ENCODE peak calls at places on chromosomes 2 and 18, in four cellular contexts. G is activated CD4-positive, alpha-beta memory T cell treated with anti-CD3 and anti-CD28 coated beads for 36 hours; D is hippocampal formation; A is stimulated activated CD4-positive, alpha-beta T cell treated with anti-CD3 and anti-CD28 coated beads, Interleukin-1b, Interleukin-23, amount 100 ng/mL, for 48 hours. E is an unnamed sample.

GRCh38 chr2:57796527-57796926 is 250.1 kb upstream of the VRK2 start:
- DNase-seq in G (no peak), D (no peak), A (no peak), E (no peak)

GRCh38 chr2:133484106-133484505 is 84.2 kb downstream of the NCKAP5 start:
- DNase-seq in G (no peak), D (no peak), A (no peak), E (no peak)

GRCh38 chr2:38666578-38666926 is 638 bp downstream of the GALM start:
- DNase-seq in G (peak), D (no peak), A (no peak), E (no peak)

GRCh38 chr2:3575534-3576324 is 669 bp downstream of the RPS7 start:
- DNase-seq in G (peak), D (no peak), A (peak), E (no peak)

GRCh38 chr2:3805120-3805519 is 101.7 kb downstream of the DCDC2C start:
- DNase-seq in G (no peak), D (no peak), A (no peak), E (no peak)

GRCh38 chr2:158009425-158009824 is 92.3 kb upstream of the UPP2 start:
- DNase-seq in G (no peak), D (no peak), A (no peak), E (no peak)

GRCh38 chr2:36373149-36373880 is 17.7 kb downstream of the CRIM1 start:
- DNase-seq in G (no peak), D (no peak), A (no peak), E (no peak)

GRCh38 chr2:118667964-118668363 is 179.5 kb downstream of the EN1 start:
- DNase-seq in G (no peak), D (no peak), A (no peak), E (no peak)

GRCh38 chr2:86818114-86818801 is 27.5 kb upstream of the CD8A start:
- DNase-seq in G (no peak), D (no peak), A (no peak), E (no peak)

GRCh38 chr2:98458207-98458606 is 13.5 kb downstream of the INPP4A start:
- DNase-seq in G (peak), D (no peak), A (peak), E (no peak)

GRCh38 chr2:106160786-106161261 is 33.3 kb downstream of the UXS1 start:
- DNase-seq in G (peak), D (no peak), A (peak), E (no peak)

GRCh38 chr18:7452331-7452730 is 114.8 kb upstream of the PTPRM start:
- DNase-seq in G (no peak), D (no peak), A (no peak), E (no peak)

GRCh38 chr2:36489296-36489695 is 108.7 kb downstream of the FEZ2 start:
- DNase-seq in G (no peak), D (no peak), A (no peak), E (no peak)

GRCh38 chr2:46913471-46914381 is 1.9 kb downstream of the MCFD2 start:
- DNase-seq in G (no peak), D (no peak), A (no peak), E (no peak)

GRCh38 chr2:225072444-225072843 is 30.2 kb upstream of the DOCK10 start:
- DNase-seq in G (no peak), D (no peak), A (no peak), E (no peak)

GRCh38 chr2:189798312-189799029 is 14.2 kb downstream of the PMS1 start:
- DNase-seq in G (no peak), D (no peak), A (no peak), E (no peak)

GRCh38 chr2:124666976-124667375 is 641.9 kb downstream of the CNTNAP5 start:
- DNase-seq in G (no peak), D (no peak), A (no peak), E (no peak)

GRCh38 chr2:240948905-240949790 is 43.0 kb downstream of the CROCC2 start:
- DNase-seq in G (no peak), D (no peak), A (no peak), E (no peak)

GRCh38 chr2:218029366-218030360 is 26.9 kb upstream of the TNS1 start:
- DNase-seq in G (peak), D (no peak), A (no peak), E (no peak)

GRCh38 chr18:22101731-22102130 is 67.7 kb upstream of the GATA6 start:
- DNase-seq in G (no peak), D (no peak), A (no peak), E (no peak)

GRCh38 chr2:19272039-19272438 is 86.4 kb downstream of the OSR1 start:
- DNase-seq in G (no peak), D (no peak), A (no peak), E (no peak)

GRCh38 chr2:86251840-86252266 is 52.6 kb downstream of the MRPL35 start:
- DNase-seq in G (no peak), D (no peak), A (no peak), E (no peak)

GRCh38 chr2:233443511-233444183 is 89.4 kb downstream of the DGKD start:
- DNase-seq in G (peak), D (peak), A (peak), E (no peak)

GRCh38 chr2:202072226-202072625 is 829 bp upstream of the KIAA2012 start:
- DNase-seq in G (no peak), D (no peak), A (no peak), E (no peak)